ENCODE peak calls at places on chromosomes 6 and 20, in eight cellular contexts. One of them, this sample, is unnamed.

GRCh38 chr20:15487682-15488081 is 1085.6 kb downstream of the KIF16B start:
- DNase-seq in B cell: no peak
- DNase-seq in GM13977: no peak
- DNase-seq in fibroblast of lung: no peak
- DNase-seq in AG04450: no peak
- DNase-seq in progenitor cell of endocrine pancreas: no peak
- DNase-seq in bronchial epithelial cell: no peak
- DNase-seq in heart right ventricle: no peak
- DNase-seq in this sample: no peak

GRCh38 chr6:134502614-134503541 is 185.0 kb upstream of the SGK1 start:
- DNase-seq in B cell: no peak
- DNase-seq in GM13977: no peak
- DNase-seq in fibroblast of lung: no peak
- DNase-seq in AG04450: no peak
- DNase-seq in progenitor cell of endocrine pancreas: no peak
- DNase-seq in bronchial epithelial cell: peak
- DNase-seq in heart right ventricle: no peak
- DNase-seq in this sample: no peak

GRCh38 chr6:141829566-141829965 is 303.2 kb upstream of the GJE1 start:
- DNase-seq in B cell: no peak
- DNase-seq in GM13977: no peak
- DNase-seq in fibroblast of lung: no peak
- DNase-seq in AG04450: no peak
- DNase-seq in progenitor cell of endocrine pancreas: no peak
- DNase-seq in bronchial epithelial cell: no peak
- DNase-seq in heart right ventricle: no peak
- DNase-seq in this sample: no peak

GRCh38 chr6:54846857-54847721 is 518 bp downstream of the FAM83B start:
- DNase-seq in B cell: no peak
- DNase-seq in GM13977: no peak
- DNase-seq in fibroblast of lung: no peak
- DNase-seq in AG04450: no peak
- DNase-seq in progenitor cell of endocrine pancreas: peak
- DNase-seq in bronchial epithelial cell: peak
- DNase-seq in heart right ventricle: peak
- DNase-seq in this sample: no peak

GRCh38 chr6:83008631-83009030 is 57.0 kb downstream of the UBE3D start:
- DNase-seq in B cell: no peak
- DNase-seq in GM13977: no peak
- DNase-seq in fibroblast of lung: no peak
- DNase-seq in AG04450: no peak
- DNase-seq in progenitor cell of endocrine pancreas: no peak
- DNase-seq in bronchial epithelial cell: no peak
- DNase-seq in heart right ventricle: no peak
- DNase-seq in this sample: no peak

GRCh38 chr6:156876302-156876701 is 99.1 kb downstream of the ARID1B start:
- DNase-seq in B cell: no peak
- DNase-seq in GM13977: no peak
- DNase-seq in fibroblast of lung: no peak
- DNase-seq in AG04450: no peak
- DNase-seq in progenitor cell of endocrine pancreas: no peak
- DNase-seq in bronchial epithelial cell: no peak
- DNase-seq in heart right ventricle: peak
- DNase-seq in this sample: no peak

GRCh38 chr6:166618866-166619761 is 7.9 kb downstream of the RPS6KA2 start:
- DNase-seq in B cell: no peak
- DNase-seq in GM13977: no peak
- DNase-seq in fibroblast of lung: peak
- DNase-seq in AG04450: no peak
- DNase-seq in progenitor cell of endocrine pancreas: no peak
- DNase-seq in bronchial epithelial cell: no peak
- DNase-seq in heart right ventricle: no peak
- DNase-seq in this sample: no peak

GRCh38 chr6:163745566-163746400 is 331.3 kb downstream of the QKI start:
- DNase-seq in B cell: no peak
- DNase-seq in GM13977: no peak
- DNase-seq in fibroblast of lung: peak
- DNase-seq in AG04450: peak
- DNase-seq in progenitor cell of endocrine pancreas: no peak
- DNase-seq in bronchial epithelial cell: peak
- DNase-seq in heart right ventricle: peak
- DNase-seq in this sample: no peak

GRCh38 chr6:53347921-53348435 is 772 bp downstream of the ELOVL5 start:
- DNase-seq in B cell: peak
- DNase-seq in GM13977: peak
- DNase-seq in fibroblast of lung: peak
- DNase-seq in AG04450: no peak
- DNase-seq in progenitor cell of endocrine pancreas: peak
- DNase-seq in bronchial epithelial cell: no peak
- DNase-seq in heart right ventricle: peak
- DNase-seq in this sample: peak

GRCh38 chr6:97978855-97979271 is 695.8 kb upstream of the MMS22L start:
- DNase-seq in B cell: no peak
- DNase-seq in GM13977: no peak
- DNase-seq in fibroblast of lung: no peak
- DNase-seq in AG04450: no peak
- DNase-seq in progenitor cell of endocrine pancreas: no peak
- DNase-seq in bronchial epithelial cell: no peak
- DNase-seq in heart right ventricle: no peak
- DNase-seq in this sample: no peak

GRCh38 chr6:71349976-71350615 is 61.5 kb downstream of the OGFRL1 start:
- DNase-seq in B cell: no peak
- DNase-seq in GM13977: no peak
- DNase-seq in fibroblast of lung: peak
- DNase-seq in AG04450: no peak
- DNase-seq in progenitor cell of endocrine pancreas: no peak
- DNase-seq in bronchial epithelial cell: peak
- DNase-seq in heart right ventricle: no peak
- DNase-seq in this sample: no peak

GRCh38 chr6:10413850-10414765 is 766 bp downstream of the TFAP2A start:
- DNase-seq in B cell: no peak
- DNase-seq in GM13977: no peak
- DNase-seq in fibroblast of lung: no peak
- DNase-seq in AG04450: no peak
- DNase-seq in progenitor cell of endocrine pancreas: no peak
- DNase-seq in bronchial epithelial cell: peak
- DNase-seq in heart right ventricle: no peak
- DNase-seq in this sample: no peak

GRCh38 chr6:128290221-128290620 is 230.2 kb downstream of the PTPRK start:
- DNase-seq in B cell: no peak
- DNase-seq in GM13977: no peak
- DNase-seq in fibroblast of lung: no peak
- DNase-seq in AG04450: no peak
- DNase-seq in progenitor cell of endocrine pancreas: no peak
- DNase-seq in bronchial epithelial cell: no peak
- DNase-seq in heart right ventricle: no peak
- DNase-seq in this sample: no peak

GRCh38 chr6:128295670-128296069 is 224.7 kb downstream of the PTPRK start:
- DNase-seq in B cell: no peak
- DNase-seq in GM13977: no peak
- DNase-seq in fibroblast of lung: no peak
- DNase-seq in AG04450: no peak
- DNase-seq in progenitor cell of endocrine pancreas: no peak
- DNase-seq in bronchial epithelial cell: no peak
- DNase-seq in heart right ventricle: no peak
- DNase-seq in this sample: no peak
- TF ChIP-seq CTCF in B cell: no peak
- TF ChIP-seq CTCF in GM13977: no peak
- TF ChIP-seq CTCF in fibroblast of lung: no peak
- TF ChIP-seq CTCF in AG04450: no peak
- TF ChIP-seq CTCF in progenitor cell of endocrine pancreas: no peak
- TF ChIP-seq CTCF in bronchial epithelial cell: no peak
- TF ChIP-seq CTCF in heart right ventricle: no peak
- TF ChIP-seq CTCF in this sample: no peak

GRCh38 chr6:32967151-32968091 is 973 bp upstream of the BRD2 start:
- DNase-seq in B cell: no peak
- DNase-seq in GM13977: no peak
- DNase-seq in fibroblast of lung: peak
- DNase-seq in AG04450: no peak
- DNase-seq in progenitor cell of endocrine pancreas: no peak
- DNase-seq in bronchial epithelial cell: peak
- DNase-seq in heart right ventricle: no peak
- DNase-seq in this sample: no peak
- TF ChIP-seq CTCF in B cell: peak
- TF ChIP-seq CTCF in GM13977: peak
- TF ChIP-seq CTCF in fibroblast of lung: peak
- TF ChIP-seq CTCF in AG04450: peak
- TF ChIP-seq CTCF in progenitor cell of endocrine pancreas: peak
- TF ChIP-seq CTCF in bronchial epithelial cell: peak
- TF ChIP-seq CTCF in heart right ventricle: peak
- TF ChIP-seq CTCF in this sample: peak

DNA sequence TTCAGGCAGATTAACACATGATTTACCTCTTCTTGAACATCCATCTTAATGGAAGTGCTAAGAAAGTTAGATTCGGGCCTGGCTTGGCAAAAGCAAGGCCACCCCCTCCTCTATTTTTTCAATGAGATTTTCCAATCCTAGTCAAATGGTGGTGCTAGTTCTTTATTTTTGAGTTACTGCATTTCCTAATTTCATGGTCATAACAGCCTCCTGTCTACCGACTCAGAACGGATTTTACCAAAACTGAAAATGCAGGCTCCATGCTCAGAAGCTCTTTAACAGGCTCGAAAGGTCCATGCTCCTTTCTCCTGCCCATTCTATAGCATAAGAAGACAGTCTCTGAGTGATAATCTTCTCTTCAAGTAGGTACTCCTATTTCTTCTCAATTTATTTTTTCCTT is 117.2 kb upstream of the ESR1 start:
- DNase-seq in B cell: peak
- DNase-seq in GM13977: peak
- DNase-seq in fibroblast of lung: no peak
- DNase-seq in AG04450: no peak
- DNase-seq in progenitor cell of endocrine pancreas: no peak
- DNase-seq in bronchial epithelial cell: no peak
- DNase-seq in heart right ventricle: no peak
- DNase-seq in this sample: no peak
- TF ChIP-seq CTCF in B cell: no peak
- TF ChIP-seq CTCF in GM13977: no peak
- TF ChIP-seq CTCF in fibroblast of lung: no peak
- TF ChIP-seq CTCF in AG04450: no peak
- TF ChIP-seq CTCF in progenitor cell of endocrine pancreas: no peak
- TF ChIP-seq CTCF in bronchial epithelial cell: no peak
- TF ChIP-seq CTCF in heart right ventricle: no peak
- TF ChIP-seq CTCF in this sample: no peak

GRCh38 chr6:119078449-119079287 is at the start of gene FAM184A:
- DNase-seq in B cell: peak
- DNase-seq in GM13977: peak
- DNase-seq in fibroblast of lung: peak
- DNase-seq in AG04450: no peak
- DNase-seq in progenitor cell of endocrine pancreas: peak
- DNase-seq in bronchial epithelial cell: peak
- DNase-seq in heart right ventricle: peak
- DNase-seq in this sample: peak
- TF ChIP-seq CTCF in B cell: peak
- TF ChIP-seq CTCF in GM13977: peak
- TF ChIP-seq CTCF in fibroblast of lung: no peak
- TF ChIP-seq CTCF in AG04450: no peak
- TF ChIP-seq CTCF in progenitor cell of endocrine pancreas: peak
- TF ChIP-seq CTCF in bronchial epithelial cell: peak
- TF ChIP-seq CTCF in heart right ventricle: peak
- TF ChIP-seq CTCF in this sample: no peak

GRCh38 chr6:161135695-161136591 is 137.9 kb downstream of the AGPAT4 start:
- DNase-seq in B cell: no peak
- DNase-seq in GM13977: no peak
- DNase-seq in fibroblast of lung: no peak
- DNase-seq in AG04450: no peak
- DNase-seq in progenitor cell of endocrine pancreas: no peak
- DNase-seq in bronchial epithelial cell: no peak
- DNase-seq in heart right ventricle: no peak
- DNase-seq in this sample: no peak
- TF ChIP-seq CTCF in B cell: no peak
- TF ChIP-seq CTCF in GM13977: no peak
- TF ChIP-seq CTCF in fibroblast of lung: no peak
- TF ChIP-seq CTCF in AG04450: no peak
- TF ChIP-seq CTCF in progenitor cell of endocrine pancreas: no peak
- TF ChIP-seq CTCF in bronchial epithelial cell: no peak
- TF ChIP-seq CTCF in heart right ventricle: no peak
- TF ChIP-seq CTCF in this sample: no peak

DNA sequence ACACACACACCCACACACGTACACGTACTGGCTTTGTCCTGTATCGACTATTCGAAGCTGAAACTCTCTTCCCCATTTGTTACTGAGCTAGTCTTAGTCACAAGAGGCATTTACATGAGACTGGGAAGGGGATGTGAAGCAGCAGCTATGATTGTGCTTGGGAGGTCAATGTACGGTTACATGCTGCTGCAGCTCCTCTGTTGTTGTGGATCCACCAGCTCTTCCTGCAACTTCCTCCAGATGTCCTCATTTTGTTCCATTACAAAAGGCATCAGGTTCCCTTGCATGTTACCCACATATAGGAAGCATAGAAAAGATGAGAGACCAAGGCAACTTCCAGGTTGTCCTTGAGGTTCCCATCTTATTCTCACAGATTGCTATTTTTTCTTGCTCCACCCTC is 612.4 kb upstream of the IMPG1 start:
- DNase-seq in B cell: no peak
- DNase-seq in GM13977: no peak
- DNase-seq in fibroblast of lung: peak
- DNase-seq in AG04450: no peak
- DNase-seq in progenitor cell of endocrine pancreas: no peak
- DNase-seq in bronchial epithelial cell: no peak
- DNase-seq in heart right ventricle: no peak
- DNase-seq in this sample: no peak
- TF ChIP-seq CTCF in B cell: no peak
- TF ChIP-seq CTCF in GM13977: no peak
- TF ChIP-seq CTCF in fibroblast of lung: no peak
- TF ChIP-seq CTCF in AG04450: no peak
- TF ChIP-seq CTCF in progenitor cell of endocrine pancreas: no peak
- TF ChIP-seq CTCF in bronchial epithelial cell: no peak
- TF ChIP-seq CTCF in heart right ventricle: no peak
- TF ChIP-seq CTCF in this sample: no peak

This sample was measured in natural killer cell.